ENCODE peak calls at places on chromosomes 3 and 15, in seven cellular contexts. One of them, this sample, is unnamed.
A peak's percentile ranks its signal among the peaks of the same experiment; 100 is the strongest.

GRCh38 chr3:188205992-188206416 is 52.0 kb downstream of the LPP start:
- DNase-seq in transverse colon: peak; percentile 44
- DNase-seq in upper lobe of left lung: no peak
- DNase-seq in IMR-90: no peak
- DNase-seq in heart left ventricle: no peak
- DNase-seq in spleen: no peak
- DNase-seq in Peyer's patch: no peak
- DNase-seq in this sample: no peak

GRCh38 chr15:25230442-25230841 is 208.4 kb downstream of the UBE3A start:
- DNase-seq in transverse colon: no peak
- DNase-seq in Peyer's patch: no peak
- DNase-seq in heart left ventricle: no peak
- DNase-seq in IMR-90: no peak
- DNase-seq in upper lobe of left lung: no peak
- DNase-seq in spleen: no peak
- DNase-seq in this sample: no peak

GRCh38 chr3:124263168-124263567 is 271.2 kb upstream of the ROPN1 start:
- DNase-seq in IMR-90: peak; percentile 97
- DNase-seq in upper lobe of left lung: no peak
- DNase-seq in heart left ventricle: no peak
- DNase-seq in transverse colon: no peak
- DNase-seq in spleen: no peak
- DNase-seq in Peyer's patch: no peak
- DNase-seq in this sample: no peak

GRCh38 chr3:170321326-170322034 is 36.0 kb upstream of the SKIL start:
- DNase-seq in heart left ventricle: no peak
- DNase-seq in transverse colon: no peak
- DNase-seq in spleen: peak; percentile 80
- DNase-seq in Peyer's patch: no peak
- DNase-seq in IMR-90: no peak
- DNase-seq in upper lobe of left lung: no peak
- DNase-seq in this sample: no peak

GRCh38 chr3:33060609-33061337 is 36.2 kb downstream of the GLB1 start:
- DNase-seq in upper lobe of left lung: no peak
- DNase-seq in Peyer's patch: peak; percentile 87
- DNase-seq in heart left ventricle: no peak
- DNase-seq in transverse colon: peak; percentile 21
- DNase-seq in spleen: peak; percentile 88
- DNase-seq in IMR-90: no peak
- DNase-seq in this sample: no peak

GRCh38 chr15:73053398-73053723 is 1.1 kb downstream of the NEO1 start:
- DNase-seq in upper lobe of left lung: no peak
- DNase-seq in IMR-90: no peak
- DNase-seq in transverse colon: no peak
- DNase-seq in heart left ventricle: no peak
- DNase-seq in spleen: no peak
- DNase-seq in Peyer's patch: no peak
- DNase-seq in this sample: no peak

GRCh38 chr3:48428088-48428862 is 1.6 kb downstream of the PLXNB1 start:
- DNase-seq in spleen: no peak
- DNase-seq in upper lobe of left lung: no peak
- DNase-seq in IMR-90: no peak
- DNase-seq in transverse colon: peak; percentile 80
- DNase-seq in heart left ventricle: no peak
- DNase-seq in Peyer's patch: no peak
- DNase-seq in this sample: no peak

GRCh38 chr15:85614059-85614458 is 180.7 kb downstream of the KLHL25 start:
- DNase-seq in Peyer's patch: no peak
- DNase-seq in transverse colon: no peak
- DNase-seq in heart left ventricle: no peak
- DNase-seq in spleen: no peak
- DNase-seq in upper lobe of left lung: no peak
- DNase-seq in IMR-90: no peak
- DNase-seq in this sample: no peak

GRCh38 chr3:42117175-42118008 is 26.2 kb downstream of the TRAK1 start:
- DNase-seq in Peyer's patch: no peak
- DNase-seq in IMR-90: peak; percentile 75
- DNase-seq in transverse colon: peak; percentile 42
- DNase-seq in spleen: no peak
- DNase-seq in upper lobe of left lung: peak; percentile 38
- DNase-seq in heart left ventricle: peak; percentile 54
- DNase-seq in this sample: no peak

GRCh38 chr3:45414823-45415222 is 26.4 kb downstream of the LARS2 start:
- DNase-seq in upper lobe of left lung: no peak
- DNase-seq in heart left ventricle: no peak
- DNase-seq in spleen: no peak
- DNase-seq in Peyer's patch: no peak
- DNase-seq in IMR-90: no peak
- DNase-seq in transverse colon: no peak
- DNase-seq in this sample: no peak

GRCh38 chr3:45414341-45414740 is 26.0 kb downstream of the LARS2 start:
- DNase-seq in upper lobe of left lung: no peak
- DNase-seq in spleen: no peak
- DNase-seq in Peyer's patch: no peak
- DNase-seq in transverse colon: no peak
- DNase-seq in heart left ventricle: no peak
- DNase-seq in IMR-90: no peak
- DNase-seq in this sample: no peak

GRCh38 chr3:45412731-45413130 is 24.4 kb downstream of the LARS2 start:
- DNase-seq in upper lobe of left lung: no peak
- DNase-seq in heart left ventricle: no peak
- DNase-seq in IMR-90: no peak
- DNase-seq in Peyer's patch: no peak
- DNase-seq in transverse colon: no peak
- DNase-seq in spleen: no peak
- DNase-seq in this sample: no peak

GRCh38 chr3:45411081-45411480 is 22.7 kb downstream of the LARS2 start:
- DNase-seq in heart left ventricle: no peak
- DNase-seq in transverse colon: no peak
- DNase-seq in Peyer's patch: no peak
- DNase-seq in spleen: no peak
- DNase-seq in IMR-90: no peak
- DNase-seq in upper lobe of left lung: no peak
- DNase-seq in this sample: no peak

GRCh38 chr3:45413172-45413765 is 24.9 kb downstream of the LARS2 start:
- DNase-seq in heart left ventricle: no peak
- DNase-seq in Peyer's patch: no peak
- DNase-seq in upper lobe of left lung: no peak
- DNase-seq in spleen: no peak
- DNase-seq in IMR-90: no peak
- DNase-seq in transverse colon: no peak
- DNase-seq in this sample: no peak
- H3K36me3 ChIP-seq in heart left ventricle: peaks cover 14% of the 10 kb centered on the region
- H3K36me3 ChIP-seq in Peyer's patch: no peaks in the 10 kb centered on the region
- H3K36me3 ChIP-seq in upper lobe of left lung: no peaks in the 10 kb centered on the region
- H3K36me3 ChIP-seq in spleen: peaks cover 6% of the 10 kb centered on the region
- H3K36me3 ChIP-seq in IMR-90: peaks cover 11% of the 10 kb centered on the region
- H3K36me3 ChIP-seq in transverse colon: no peaks in the 10 kb centered on the region
- H3K36me3 ChIP-seq in this sample: no peaks in the 10 kb centered on the region

GRCh38 chr3:15903776-15904720 is 106.3 kb upstream of the ANKRD28 start:
- DNase-seq in spleen: no peak
- DNase-seq in Peyer's patch: no peak
- DNase-seq in transverse colon: no peak
- DNase-seq in upper lobe of left lung: no peak
- DNase-seq in heart left ventricle: peak; percentile 72
- DNase-seq in IMR-90: no peak
- DNase-seq in this sample: no peak

GRCh38 chr3:15905041-15905440 is 107.3 kb upstream of the ANKRD28 start:
- DNase-seq in IMR-90: no peak
- DNase-seq in Peyer's patch: no peak
- DNase-seq in heart left ventricle: no peak
- DNase-seq in upper lobe of left lung: no peak
- DNase-seq in spleen: no peak
- DNase-seq in transverse colon: no peak
- DNase-seq in this sample: no peak

GRCh38 chr3:15899438-15899837 is 101.7 kb upstream of the ANKRD28 start:
- DNase-seq in upper lobe of left lung: no peak
- DNase-seq in Peyer's patch: no peak
- DNase-seq in IMR-90: peak; percentile 85
- DNase-seq in transverse colon: no peak
- DNase-seq in spleen: no peak
- DNase-seq in heart left ventricle: no peak
- DNase-seq in this sample: no peak

GRCh38 chr3:15903164-15903563 is 105.4 kb upstream of the ANKRD28 start:
- DNase-seq in Peyer's patch: no peak
- DNase-seq in heart left ventricle: peak; percentile 18
- DNase-seq in transverse colon: no peak
- DNase-seq in spleen: no peak
- DNase-seq in upper lobe of left lung: no peak
- DNase-seq in IMR-90: peak; percentile 19
- DNase-seq in this sample: peak; percentile 67
- H3K4me3 ChIP-seq in Peyer's patch: no peak overlapping the region
- H3K4me3 ChIP-seq in heart left ventricle: no peak overlapping the region
- H3K4me3 ChIP-seq in transverse colon: no peak overlapping the region
- H3K4me3 ChIP-seq in spleen: no peak overlapping the region
- H3K4me3 ChIP-seq in upper lobe of left lung: no peak overlapping the region
- H3K4me3 ChIP-seq in IMR-90: no peak overlapping the region
- H3K4me3 ChIP-seq in this sample: no peak overlapping the region

DNA sequence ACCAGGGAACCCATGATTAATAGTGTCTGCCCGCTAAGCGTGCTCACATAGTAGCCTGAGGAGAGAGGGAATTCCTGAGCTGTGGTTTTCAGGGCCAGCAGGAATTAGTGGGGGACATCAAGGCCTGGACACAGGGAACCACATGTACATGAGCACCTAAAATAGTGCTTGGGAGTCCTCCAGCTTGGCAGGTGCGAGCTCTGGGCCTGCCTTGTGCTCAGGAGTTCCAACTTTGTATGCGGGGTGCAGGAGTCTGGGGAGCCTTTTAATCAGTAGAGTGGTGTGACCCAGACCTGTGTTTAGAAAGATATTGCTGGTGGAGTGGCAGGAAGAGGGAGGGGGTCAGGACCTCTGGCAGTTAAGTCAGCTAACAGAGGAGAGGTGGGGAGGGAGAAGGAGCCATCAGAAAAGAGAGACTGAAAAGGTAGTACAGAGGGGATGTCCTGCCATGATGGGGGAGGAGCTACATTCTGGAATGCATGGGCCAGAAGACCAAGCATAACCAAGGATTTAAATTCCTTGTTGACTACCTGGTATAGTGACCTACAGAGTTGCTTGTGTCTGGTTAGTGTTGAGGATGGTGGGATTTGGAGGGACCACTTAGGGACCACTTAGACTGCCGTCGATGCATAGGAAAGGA is 1.9 kb downstream of the DAG1 start:
- DNase-seq in spleen: no peak
- DNase-seq in upper lobe of left lung: no peak
- DNase-seq in IMR-90: no peak
- DNase-seq in heart left ventricle: no peak
- DNase-seq in transverse colon: no peak
- DNase-seq in Peyer's patch: no peak
- DNase-seq in this sample: no peak
- TF ChIP-seq POLR2A in spleen: no peak
- TF ChIP-seq POLR2A in upper lobe of left lung: no peak
- TF ChIP-seq POLR2A in IMR-90: no peak
- TF ChIP-seq POLR2A in heart left ventricle: no peak
- TF ChIP-seq POLR2A in transverse colon: no peak
- TF ChIP-seq POLR2A in Peyer's patch: no peak
- TF ChIP-seq POLR2A in this sample: no peak

GRCh38 chr3:141743305-141743704 is 5.2 kb downstream of the RNF7 start:
- DNase-seq in spleen: no peak
- DNase-seq in Peyer's patch: no peak
- DNase-seq in heart left ventricle: no peak
- DNase-seq in transverse colon: no peak
- DNase-seq in IMR-90: no peak
- DNase-seq in upper lobe of left lung: no peak
- DNase-seq in this sample: no peak
- H3K36me3 ChIP-seq in spleen: peaks cover 33% of the 10 kb centered on the region
- H3K36me3 ChIP-seq in Peyer's patch: no peaks in the 10 kb centered on the region
- H3K36me3 ChIP-seq in heart left ventricle: peaks cover 56% of the 10 kb centered on the region
- H3K36me3 ChIP-seq in transverse colon: no peaks in the 10 kb centered on the region
- H3K36me3 ChIP-seq in IMR-90: peaks cover 22% of the 10 kb centered on the region
- H3K36me3 ChIP-seq in upper lobe of left lung: peaks cover 10% of the 10 kb centered on the region
- H3K36me3 ChIP-seq in this sample: no peaks in the 10 kb centered on the region

GRCh38 chr3:101571028-101571895 is 2.7 kb upstream of the PCNP start:
- DNase-seq in upper lobe of left lung: no peak
- DNase-seq in spleen: no peak
- DNase-seq in IMR-90: no peak
- DNase-seq in Peyer's patch: no peak
- DNase-seq in heart left ventricle: no peak
- DNase-seq in transverse colon: no peak
- DNase-seq in this sample: no peak

GRCh38 chr3:101577276-101577675 is 3.3 kb downstream of the PCNP start:
- DNase-seq in transverse colon: no peak
- DNase-seq in IMR-90: no peak
- DNase-seq in spleen: no peak
- DNase-seq in heart left ventricle: no peak
- DNase-seq in upper lobe of left lung: no peak
- DNase-seq in Peyer's patch: no peak
- DNase-seq in this sample: no peak

GRCh38 chr3:101573449-101574387 is at the start of gene PCNP:
- DNase-seq in transverse colon: peak; percentile 99
- DNase-seq in Peyer's patch: peak; percentile 99
- DNase-seq in spleen: peak; percentile 100
- DNase-seq in upper lobe of left lung: peak; percentile 96
- DNase-seq in heart left ventricle: peak; percentile 99
- DNase-seq in IMR-90: peak; percentile 99
- DNase-seq in this sample: peak; percentile 99

DNA sequence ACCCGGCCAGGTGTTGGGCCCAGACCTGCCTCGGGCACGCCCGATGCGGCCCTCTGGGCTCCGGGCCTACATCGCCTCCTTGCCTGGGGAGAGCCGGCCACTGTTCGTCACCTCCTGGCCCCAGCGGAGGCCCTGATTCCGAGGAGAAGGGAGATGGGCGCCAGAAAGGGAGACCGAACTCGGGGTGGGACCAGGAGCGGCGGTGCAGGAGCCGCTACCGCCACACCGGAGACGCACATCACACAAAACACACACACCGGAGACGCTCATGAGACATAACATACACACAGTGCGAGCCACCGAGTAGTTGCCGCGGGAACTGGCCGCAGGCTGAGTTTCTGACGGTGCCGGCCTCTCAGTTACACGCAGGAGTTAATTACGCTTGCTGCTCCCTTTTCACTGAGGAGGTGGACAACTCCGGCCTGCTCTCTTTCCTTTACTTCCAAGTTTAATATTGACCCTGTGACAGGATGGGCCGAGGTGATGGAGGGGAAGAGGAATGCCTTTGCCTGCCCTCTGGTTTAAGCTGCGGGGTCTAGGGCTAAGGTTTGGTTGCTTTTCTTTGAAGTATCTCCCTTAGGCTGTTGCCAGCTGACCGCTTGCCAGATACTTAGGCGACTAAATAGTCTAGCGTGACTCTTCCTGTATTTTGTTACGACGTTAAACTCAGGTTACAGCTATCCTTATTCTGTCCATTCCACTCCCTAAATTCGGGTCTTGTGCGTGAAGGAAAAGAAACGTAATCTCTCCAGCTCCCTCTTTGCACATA is 592 bp downstream of the PCNP start:
- DNase-seq in Peyer's patch: peak; percentile 40
- DNase-seq in spleen: no peak
- DNase-seq in upper lobe of left lung: no peak
- DNase-seq in transverse colon: peak; percentile 44
- DNase-seq in heart left ventricle: peak; percentile 62
- DNase-seq in IMR-90: peak; percentile 62
- DNase-seq in this sample: peak; percentile 68
- H3K4me3 ChIP-seq in Peyer's patch: peak overlapping the region; percentile 70
- H3K4me3 ChIP-seq in spleen: peak overlapping the region; percentile 86
- H3K4me3 ChIP-seq in upper lobe of left lung: peak overlapping the region; percentile 78
- H3K4me3 ChIP-seq in transverse colon: peak overlapping the region; percentile 91
- H3K4me3 ChIP-seq in heart left ventricle: peak overlapping the region; percentile 96
- H3K4me3 ChIP-seq in IMR-90: peak overlapping the region; percentile 75
- H3K4me3 ChIP-seq in this sample: peak overlapping the region; percentile 84